ENCODE peak calls at places on chromosomes 1 and 21, in ten cellular contexts. M, R, G, I, H, Z, E, T, S and F are unnamed samples.

GRCh38 chr1:218345673-218346390 is 696 bp downstream of the TGFB2 start:
- DNase-seq in Z (peak; percentile 75), S (peak; percentile 50), M (no peak), E (no peak), I (peak; percentile 53), G (peak; percentile 53), H (no peak), R (peak; percentile 81), T (peak; percentile 83), F (peak; percentile 55)

GRCh38 chr21:31714741-31715365 is 17.1 kb downstream of the SCAF4 start:
- DNase-seq in G (no peak), H (no peak), T (no peak), Z (no peak), I (no peak), R (peak; percentile 33), M (no peak), E (no peak), S (no peak), F (no peak)

GRCh38 chr1:17462677-17463076 is 23.2 kb upstream of the RCC2 start:
- DNase-seq in R (no peak), G (no peak), Z (no peak), E (no peak), H (no peak), S (no peak), T (no peak), I (no peak), M (no peak), F (no peak)

GRCh38 chr1:8061210-8061609 is 35.1 kb upstream of the ERRFI1 start:
- DNase-seq in H (no peak), Z (peak; percentile 40), G (peak; percentile 86), I (peak; percentile 60), S (peak; percentile 95), R (no peak), T (peak; percentile 97), E (no peak), M (no peak), F (peak; percentile 83)

GRCh38 chr1:29599826-29600225 is 363.5 kb downstream of the PTPRU start:
- DNase-seq in E (no peak), Z (no peak), I (no peak), G (no peak), R (no peak), M (no peak), S (no peak), H (no peak), T (no peak), F (no peak)

GRCh38 chr1:8970870-8971337 is 25.2 kb downstream of the CA6 start:
- DNase-seq in R (no peak), S (no peak), H (no peak), T (no peak), I (no peak), E (no peak), G (no peak), M (peak; percentile 13), Z (no peak), F (no peak)

GRCh38 chr1:231493421-231494185 is 34.9 kb upstream of the TSNAX start:
- DNase-seq in H (no peak), M (no peak), G (peak; percentile 49), Z (no peak), I (no peak), S (no peak), R (peak; percentile 78), T (no peak), E (no peak), F (no peak)

GRCh38 chr1:31423418-31423947 is 10.5 kb downstream of the SERINC2 start:
- DNase-seq in I (no peak), H (no peak), E (no peak), R (no peak), S (no peak), G (no peak), T (no peak), Z (no peak), M (no peak), F (no peak)

GRCh38 chr1:58839871-58840835 is 56.3 kb upstream of the JUN start:
- DNase-seq in G (no peak), H (no peak), Z (peak; percentile 31), S (no peak), I (no peak), R (no peak), M (no peak), E (no peak), T (no peak), F (no peak)

GRCh38 chr1:155934933-155935590 is 849 bp upstream of the KHDC4 start:
- DNase-seq in E (no peak), H (no peak), Z (no peak), S (no peak), R (peak; percentile 23), T (no peak), I (no peak), G (peak; percentile 52), M (no peak), F (no peak)

GRCh38 chr1:75234499-75235064 is 100.4 kb downstream of the LHX8 start:
- DNase-seq in E (no peak), H (no peak), T (no peak), Z (no peak), M (no peak), I (no peak), G (no peak), S (no peak), R (no peak), F (no peak)

GRCh38 chr1:109356959-109357358 is 40.8 kb downstream of the SORT1 start:
- DNase-seq in Z (no peak), H (no peak), T (no peak), I (no peak), R (no peak), G (no peak), E (no peak), S (no peak), M (no peak), F (no peak)

GRCh38 chr1:185157599-185158469 is 867 bp downstream of the SWT1 start:
- DNase-seq in Z (no peak), R (peak; percentile 54), H (no peak), I (no peak), M (no peak), S (no peak), T (peak; percentile 1), G (peak; percentile 16), E (no peak), F (peak; percentile 20)

GRCh38 chr1:198168180-198168579 is 11.4 kb downstream of the NEK7 start:
- DNase-seq in I (no peak), T (no peak), R (no peak), M (no peak), Z (no peak), S (peak; percentile 13), G (peak; percentile 38), H (no peak), E (no peak), F (no peak)

GRCh38 chr1:1616045-1616821 is 933 bp downstream of the MIB2 start:
- DNase-seq in E (no peak), S (no peak), H (no peak), I (peak; percentile 58), T (no peak), R (no peak), Z (no peak), M (no peak), G (no peak), F (peak; percentile 33)

GRCh38 chr1:208160259-208160819 is 83.8 kb downstream of the PLXNA2 start:
- DNase-seq in T (no peak), G (no peak), M (no peak), R (no peak), H (no peak), S (no peak), E (no peak), I (no peak), Z (no peak), F (no peak)